ENCODE peak calls at places on chromosomes 5 and 9, in seven cellular contexts. One of them, this sample, is unnamed.

GRCh38 chr5:52783226-52783959 is 4.3 kb upstream of the ITGA1 start:
- DNase-seq in fibroblast of villous mesenchyme: no peak
- DNase-seq in lower lobe of right lung: no peak
- DNase-seq in psoas muscle: no peak
- DNase-seq in A549: no peak
- DNase-seq in WTC11: no peak
- DNase-seq in nephron progenitor cell: no peak
- DNase-seq in this sample: no peak

GRCh38 chr5:103466494-103466893 is 96.1 kb downstream of the NUDT12 start:
- DNase-seq in A549: peak
- DNase-seq in fibroblast of villous mesenchyme: peak
- DNase-seq in lower lobe of right lung: no peak
- DNase-seq in nephron progenitor cell: no peak
- DNase-seq in WTC11: no peak
- DNase-seq in psoas muscle: no peak
- DNase-seq in this sample: no peak

GRCh38 chr9:92762781-92763708 is 1.6 kb downstream of the BICD2 start:
- DNase-seq in lower lobe of right lung: no peak
- DNase-seq in nephron progenitor cell: no peak
- DNase-seq in A549: no peak
- DNase-seq in fibroblast of villous mesenchyme: no peak
- DNase-seq in WTC11: no peak
- DNase-seq in psoas muscle: no peak
- DNase-seq in this sample: no peak

GRCh38 chr5:106521701-106522100 is 1149.0 kb downstream of the EFNA5 start:
- DNase-seq in lower lobe of right lung: no peak
- DNase-seq in A549: peak
- DNase-seq in nephron progenitor cell: no peak
- DNase-seq in psoas muscle: no peak
- DNase-seq in WTC11: no peak
- DNase-seq in fibroblast of villous mesenchyme: peak
- DNase-seq in this sample: no peak

GRCh38 chr5:133247881-133248642 is 196.2 kb downstream of the HSPA4 start:
- DNase-seq in WTC11: peak
- DNase-seq in psoas muscle: peak
- DNase-seq in lower lobe of right lung: peak
- DNase-seq in nephron progenitor cell: peak
- DNase-seq in A549: peak
- DNase-seq in fibroblast of villous mesenchyme: peak
- DNase-seq in this sample: no peak

GRCh38 chr9:136017813-136018190 is 56.6 kb upstream of the UBAC1 start:
- DNase-seq in lower lobe of right lung: no peak
- DNase-seq in fibroblast of villous mesenchyme: no peak
- DNase-seq in nephron progenitor cell: no peak
- DNase-seq in psoas muscle: peak
- DNase-seq in A549: no peak
- DNase-seq in WTC11: no peak
- DNase-seq in this sample: no peak

GRCh38 chr9:133225171-133226011 is 16.3 kb upstream of the OBP2B start:
- DNase-seq in psoas muscle: no peak
- DNase-seq in WTC11: no peak
- DNase-seq in lower lobe of right lung: peak
- DNase-seq in fibroblast of villous mesenchyme: no peak
- DNase-seq in A549: no peak
- DNase-seq in nephron progenitor cell: no peak
- DNase-seq in this sample: no peak

GRCh38 chr5:27191786-27192505 is 153.6 kb upstream of the CDH9 start:
- DNase-seq in A549: no peak
- DNase-seq in nephron progenitor cell: no peak
- DNase-seq in WTC11: no peak
- DNase-seq in psoas muscle: no peak
- DNase-seq in fibroblast of villous mesenchyme: peak
- DNase-seq in lower lobe of right lung: no peak
- DNase-seq in this sample: no peak

GRCh38 chr5:138573949-138574670 is 1.1 kb downstream of the HSPA9 start:
- DNase-seq in fibroblast of villous mesenchyme: peak
- DNase-seq in psoas muscle: no peak
- DNase-seq in WTC11: no peak
- DNase-seq in lower lobe of right lung: no peak
- DNase-seq in A549: no peak
- DNase-seq in nephron progenitor cell: no peak
- DNase-seq in this sample: no peak

GRCh38 chr5:140246378-140247122 is 56.4 kb downstream of the PFDN1 start:
- DNase-seq in psoas muscle: peak
- DNase-seq in WTC11: no peak
- DNase-seq in fibroblast of villous mesenchyme: peak
- DNase-seq in A549: no peak
- DNase-seq in lower lobe of right lung: no peak
- DNase-seq in nephron progenitor cell: no peak
- DNase-seq in this sample: no peak

GRCh38 chr5:169795311-169795710 is 158.2 kb downstream of the DOCK2 start:
- DNase-seq in lower lobe of right lung: no peak
- DNase-seq in fibroblast of villous mesenchyme: no peak
- DNase-seq in psoas muscle: no peak
- DNase-seq in nephron progenitor cell: no peak
- DNase-seq in WTC11: no peak
- DNase-seq in A549: no peak
- DNase-seq in this sample: no peak

GRCh38 chr5:89211836-89212235 is 328.9 kb upstream of the MEF2C start:
- DNase-seq in nephron progenitor cell: no peak
- DNase-seq in fibroblast of villous mesenchyme: peak
- DNase-seq in WTC11: no peak
- DNase-seq in lower lobe of right lung: no peak
- DNase-seq in psoas muscle: no peak
- DNase-seq in A549: no peak
- DNase-seq in this sample: no peak

GRCh38 chr5:152405145-152405544 is at the start of gene NMUR2:
- DNase-seq in psoas muscle: peak
- DNase-seq in WTC11: peak
- DNase-seq in nephron progenitor cell: peak
- DNase-seq in fibroblast of villous mesenchyme: no peak
- DNase-seq in A549: peak
- DNase-seq in lower lobe of right lung: no peak
- DNase-seq in this sample: peak

GRCh38 chr9:105007143-105007542 is 79.2 kb upstream of the ABCA1 start:
- DNase-seq in WTC11: no peak
- DNase-seq in nephron progenitor cell: no peak
- DNase-seq in fibroblast of villous mesenchyme: peak
- DNase-seq in lower lobe of right lung: peak
- DNase-seq in psoas muscle: no peak
- DNase-seq in A549: peak
- DNase-seq in this sample: no peak

GRCh38 chr5:1772634-1773033 is 27.0 kb downstream of the MRPL36 start:
- DNase-seq in A549: peak
- DNase-seq in fibroblast of villous mesenchyme: peak
- DNase-seq in WTC11: no peak
- DNase-seq in lower lobe of right lung: no peak
- DNase-seq in nephron progenitor cell: no peak
- DNase-seq in psoas muscle: no peak
- DNase-seq in this sample: no peak

GRCh38 chr5:154390096-154390495 is 55.7 kb upstream of the SAP30L start:
- DNase-seq in fibroblast of villous mesenchyme: peak
- DNase-seq in nephron progenitor cell: no peak
- DNase-seq in WTC11: no peak
- DNase-seq in lower lobe of right lung: no peak
- DNase-seq in A549: no peak
- DNase-seq in psoas muscle: no peak
- DNase-seq in this sample: no peak

GRCh38 chr5:32850792-32851191 is 139.7 kb downstream of the NPR3 start:
- DNase-seq in WTC11: no peak
- DNase-seq in fibroblast of villous mesenchyme: no peak
- DNase-seq in lower lobe of right lung: no peak
- DNase-seq in psoas muscle: no peak
- DNase-seq in nephron progenitor cell: no peak
- DNase-seq in A549: no peak
- DNase-seq in this sample: no peak

GRCh38 chr5:113296681-113297080 is 138.1 kb downstream of the TSSK1B start:
- DNase-seq in A549: no peak
- DNase-seq in lower lobe of right lung: no peak
- DNase-seq in WTC11: no peak
- DNase-seq in fibroblast of villous mesenchyme: no peak
- DNase-seq in psoas muscle: no peak
- DNase-seq in nephron progenitor cell: no peak
- DNase-seq in this sample: no peak

GRCh38 chr5:87872986-87873385 is 395.7 kb downstream of the TMEM161B start:
- DNase-seq in A549: no peak
- DNase-seq in lower lobe of right lung: no peak
- DNase-seq in fibroblast of villous mesenchyme: no peak
- DNase-seq in psoas muscle: no peak
- DNase-seq in nephron progenitor cell: peak
- DNase-seq in WTC11: no peak
- DNase-seq in this sample: no peak

GRCh38 chr5:95842955-95843544 is 20.5 kb upstream of the GLRX start:
- DNase-seq in psoas muscle: peak
- DNase-seq in A549: peak
- DNase-seq in lower lobe of right lung: peak
- DNase-seq in WTC11: no peak
- DNase-seq in fibroblast of villous mesenchyme: peak
- DNase-seq in nephron progenitor cell: no peak
- DNase-seq in this sample: no peak

GRCh38 chr5:14587143-14587542 is 5.6 kb downstream of the OTULINL start:
- DNase-seq in nephron progenitor cell: no peak
- DNase-seq in WTC11: no peak
- DNase-seq in lower lobe of right lung: peak
- DNase-seq in psoas muscle: peak
- DNase-seq in A549: no peak
- DNase-seq in fibroblast of villous mesenchyme: no peak
- DNase-seq in this sample: no peak

GRCh38 chr5:108924457-108924961 is 176.8 kb downstream of the FER start:
- DNase-seq in psoas muscle: no peak
- DNase-seq in nephron progenitor cell: no peak
- DNase-seq in WTC11: no peak
- DNase-seq in A549: peak
- DNase-seq in lower lobe of right lung: no peak
- DNase-seq in fibroblast of villous mesenchyme: no peak
- DNase-seq in this sample: no peak

GRCh38 chr9:16824545-16825041 is 45.9 kb downstream of the BNC2 start:
- DNase-seq in fibroblast of villous mesenchyme: peak
- DNase-seq in nephron progenitor cell: no peak
- DNase-seq in WTC11: no peak
- DNase-seq in A549: peak
- DNase-seq in lower lobe of right lung: no peak
- DNase-seq in psoas muscle: no peak
- DNase-seq in this sample: no peak

GRCh38 chr9:36136277-36136893 is at the start of gene GLIPR2:
- DNase-seq in WTC11: peak
- DNase-seq in fibroblast of villous mesenchyme: peak
- DNase-seq in psoas muscle: peak
- DNase-seq in A549: peak
- DNase-seq in nephron progenitor cell: peak
- DNase-seq in lower lobe of right lung: peak
- DNase-seq in this sample: peak

GRCh38 chr9:4591123-4591500 is 71.0 kb upstream of the PLPP6 start:
- DNase-seq in psoas muscle: no peak
- DNase-seq in nephron progenitor cell: no peak
- DNase-seq in lower lobe of right lung: no peak
- DNase-seq in A549: no peak
- DNase-seq in WTC11: no peak
- DNase-seq in fibroblast of villous mesenchyme: no peak
- DNase-seq in this sample: no peak

GRCh38 chr5:179553875-179554274 is 3.5 kb downstream of the RUFY1 start:
- DNase-seq in WTC11: no peak
- DNase-seq in A549: peak
- DNase-seq in psoas muscle: no peak
- DNase-seq in fibroblast of villous mesenchyme: peak
- DNase-seq in lower lobe of right lung: no peak
- DNase-seq in nephron progenitor cell: no peak
- DNase-seq in this sample: no peak

GRCh38 chr5:458547-459353 is 15.8 kb downstream of the EXOC3 start:
- DNase-seq in fibroblast of villous mesenchyme: peak
- DNase-seq in nephron progenitor cell: no peak
- DNase-seq in A549: no peak
- DNase-seq in psoas muscle: peak
- DNase-seq in lower lobe of right lung: no peak
- DNase-seq in WTC11: no peak
- DNase-seq in this sample: peak

GRCh38 chr5:65588694-65589093 is 25.6 kb downstream of the PPWD1 start:
- DNase-seq in A549: no peak
- DNase-seq in WTC11: no peak
- DNase-seq in fibroblast of villous mesenchyme: no peak
- DNase-seq in lower lobe of right lung: no peak
- DNase-seq in nephron progenitor cell: no peak
- DNase-seq in psoas muscle: no peak
- DNase-seq in this sample: no peak
- TF ChIP-seq CTCF in A549: peak
- TF ChIP-seq CTCF in WTC11: no peak
- TF ChIP-seq CTCF in fibroblast of villous mesenchyme: no peak
- TF ChIP-seq CTCF in lower lobe of right lung: no peak
- TF ChIP-seq CTCF in nephron progenitor cell: no peak
- TF ChIP-seq CTCF in psoas muscle: no peak
- TF ChIP-seq CTCF in this sample: no peak

DNA sequence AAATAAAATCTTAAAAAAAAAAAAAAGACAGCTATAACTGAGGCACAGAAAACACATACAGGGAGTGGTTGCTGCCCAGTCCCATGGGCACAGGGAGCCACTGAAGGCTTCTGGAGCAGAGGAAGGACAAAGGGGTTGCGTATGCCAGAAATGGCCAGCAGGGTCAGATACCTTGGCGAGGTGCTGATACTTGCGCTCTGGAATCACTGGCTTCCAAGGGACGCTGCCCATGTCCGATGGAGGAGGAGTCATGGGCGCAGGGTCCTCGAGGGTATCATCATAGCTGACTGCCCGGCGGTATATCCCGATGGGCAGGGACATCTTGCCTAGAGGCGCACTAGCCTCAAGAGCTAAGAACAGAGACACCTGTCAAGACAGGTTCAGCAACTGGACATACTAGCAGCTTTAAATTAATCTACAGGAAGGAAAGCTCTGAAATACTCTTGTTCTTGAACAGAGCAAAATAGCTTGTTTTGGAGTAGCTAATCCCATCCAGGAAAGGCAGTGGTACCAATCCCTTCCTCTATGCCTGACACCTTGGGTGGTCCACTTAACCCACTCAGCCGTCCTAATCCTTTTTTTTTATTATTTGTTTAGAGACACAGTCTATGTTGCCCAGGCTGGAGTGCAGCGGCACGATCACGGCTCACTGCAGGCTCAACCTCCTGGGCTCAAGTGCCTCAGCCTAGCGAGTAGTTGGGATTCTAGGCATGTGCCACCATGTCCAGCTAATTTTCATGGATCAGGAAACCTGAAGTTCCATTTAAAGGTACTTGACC is 6.0 kb downstream of the KIAA1191 start:
- DNase-seq in fibroblast of villous mesenchyme: no peak
- DNase-seq in A549: no peak
- DNase-seq in lower lobe of right lung: no peak
- DNase-seq in psoas muscle: no peak
- DNase-seq in WTC11: peak
- DNase-seq in nephron progenitor cell: no peak
- DNase-seq in this sample: peak
- TF ChIP-seq CTCF in fibroblast of villous mesenchyme: no peak
- TF ChIP-seq CTCF in A549: no peak
- TF ChIP-seq CTCF in lower lobe of right lung: no peak
- TF ChIP-seq CTCF in psoas muscle: no peak
- TF ChIP-seq CTCF in WTC11: no peak
- TF ChIP-seq CTCF in nephron progenitor cell: no peak
- TF ChIP-seq CTCF in this sample: peak

GRCh38 chr9:127706836-127707241 is at the start of gene CFAP157:
- DNase-seq in psoas muscle: no peak
- DNase-seq in lower lobe of right lung: no peak
- DNase-seq in fibroblast of villous mesenchyme: no peak
- DNase-seq in nephron progenitor cell: no peak
- DNase-seq in WTC11: peak
- DNase-seq in A549: peak
- DNase-seq in this sample: peak
- TF ChIP-seq CTCF in psoas muscle: no peak
- TF ChIP-seq CTCF in lower lobe of right lung: no peak
- TF ChIP-seq CTCF in fibroblast of villous mesenchyme: no peak
- TF ChIP-seq CTCF in nephron progenitor cell: no peak
- TF ChIP-seq CTCF in WTC11: no peak
- TF ChIP-seq CTCF in A549: no peak
- TF ChIP-seq CTCF in this sample: no peak

GRCh38 chr5:62589504-62589903 is 10.9 kb downstream of the LRRC70 start:
- DNase-seq in WTC11: no peak
- DNase-seq in A549: no peak
- DNase-seq in lower lobe of right lung: no peak
- DNase-seq in fibroblast of villous mesenchyme: no peak
- DNase-seq in psoas muscle: no peak
- DNase-seq in nephron progenitor cell: no peak
- DNase-seq in this sample: no peak
- TF ChIP-seq CTCF in WTC11: no peak
- TF ChIP-seq CTCF in A549: no peak
- TF ChIP-seq CTCF in lower lobe of right lung: no peak
- TF ChIP-seq CTCF in fibroblast of villous mesenchyme: no peak
- TF ChIP-seq CTCF in psoas muscle: no peak
- TF ChIP-seq CTCF in nephron progenitor cell: no peak
- TF ChIP-seq CTCF in this sample: no peak